ENCODE peak calls at places on chromosome 19, in four cellular contexts. One of them, this sample, is unnamed.

GRCh38 chr19:18849838-18850400 is 18.2 kb downstream of the UPF1 start:
- DNase-seq in GM12878: no peak
- DNase-seq in K562: no peak
- DNase-seq in H1: no peak
- DNase-seq in this sample: no peak

GRCh38 chr19:8028951-8029491 is 23.5 kb upstream of the CCL25 start:
- DNase-seq in H1: no peak
- DNase-seq in K562: peak; percentile 39
- DNase-seq in GM12878: no peak
- DNase-seq in this sample: no peak

GRCh38 chr19:13670846-13671245 is 93.5 kb upstream of the MRI1 start:
- DNase-seq in H1: no peak
- DNase-seq in GM12878: no peak
- DNase-seq in K562: no peak
- DNase-seq in this sample: no peak

GRCh38 chr19:33950141-33950805 is 153.6 kb downstream of the KCTD15 start:
- DNase-seq in H1: no peak
- DNase-seq in K562: no peak
- DNase-seq in GM12878: no peak
- DNase-seq in this sample: no peak

GRCh38 chr19:35143231-35143715 is at the start of gene FXYD7:
- DNase-seq in K562: no peak
- DNase-seq in GM12878: no peak
- DNase-seq in H1: no peak
- DNase-seq in this sample: no peak

GRCh38 chr19:45492627-45493470 is 4.0 kb downstream of the RTN2 start:
- DNase-seq in K562: peak; percentile 85
- DNase-seq in GM12878: no peak
- DNase-seq in H1: no peak
- DNase-seq in this sample: no peak

GRCh38 chr19:39053276-39054090 is 21.1 kb upstream of the FBXO27 start:
- DNase-seq in K562: no peak
- DNase-seq in GM12878: no peak
- DNase-seq in H1: no peak
- DNase-seq in this sample: no peak

GRCh38 chr19:3409346-3410064 is 43.1 kb downstream of the NFIC start:
- DNase-seq in H1: no peak
- DNase-seq in K562: no peak
- DNase-seq in GM12878: no peak
- DNase-seq in this sample: no peak

GRCh38 chr19:15680478-15680877 is 7.6 kb downstream of the CYP4F12 start:
- DNase-seq in GM12878: no peak
- DNase-seq in K562: no peak
- DNase-seq in H1: no peak
- DNase-seq in this sample: no peak

GRCh38 chr19:4456843-4457653 is 546 bp downstream of the UBXN6 start:
- DNase-seq in GM12878: no peak
- DNase-seq in K562: peak; percentile 90
- DNase-seq in H1: peak; percentile 44
- DNase-seq in this sample: peak; percentile 75

GRCh38 chr19:56314018-56314583 is 538 bp downstream of the ZSCAN5A start:
- DNase-seq in K562: no peak
- DNase-seq in GM12878: no peak
- DNase-seq in H1: peak; percentile 7
- DNase-seq in this sample: no peak
- TF ChIP-seq TAF1 in K562: no peak
- TF ChIP-seq TAF1 in GM12878: peak; percentile 28
- TF ChIP-seq TAF1 in H1: no peak
- TF ChIP-seq TAF1 in this sample: no peak

GRCh38 chr19:42102877-42103276 is 26.9 kb downstream of the ZNF574 start:
- DNase-seq in H1: no peak
- DNase-seq in K562: no peak
- DNase-seq in GM12878: no peak
- DNase-seq in this sample: no peak
- TF ChIP-seq TAF1 in H1: no peak
- TF ChIP-seq TAF1 in K562: no peak
- TF ChIP-seq TAF1 in GM12878: no peak
- TF ChIP-seq TAF1 in this sample: no peak

GRCh38 chr19:58399903-58400637 is 4.6 kb downstream of the RNF225 start:
- DNase-seq in K562: no peak
- DNase-seq in H1: no peak
- DNase-seq in GM12878: no peak
- DNase-seq in this sample: no peak
- TF ChIP-seq TAF1 in K562: no peak
- TF ChIP-seq TAF1 in H1: no peak
- TF ChIP-seq TAF1 in GM12878: no peak
- TF ChIP-seq TAF1 in this sample: no peak

GRCh38 chr19:22137791-22138190 is 59.0 kb downstream of the ZNF676 start:
- DNase-seq in GM12878: no peak
- DNase-seq in K562: no peak
- DNase-seq in H1: no peak
- DNase-seq in this sample: no peak

GRCh38 chr19:22144394-22144793 is 52.4 kb downstream of the ZNF676 start:
- DNase-seq in H1: no peak
- DNase-seq in K562: peak; percentile 9
- DNase-seq in GM12878: no peak
- DNase-seq in this sample: no peak

DNA sequence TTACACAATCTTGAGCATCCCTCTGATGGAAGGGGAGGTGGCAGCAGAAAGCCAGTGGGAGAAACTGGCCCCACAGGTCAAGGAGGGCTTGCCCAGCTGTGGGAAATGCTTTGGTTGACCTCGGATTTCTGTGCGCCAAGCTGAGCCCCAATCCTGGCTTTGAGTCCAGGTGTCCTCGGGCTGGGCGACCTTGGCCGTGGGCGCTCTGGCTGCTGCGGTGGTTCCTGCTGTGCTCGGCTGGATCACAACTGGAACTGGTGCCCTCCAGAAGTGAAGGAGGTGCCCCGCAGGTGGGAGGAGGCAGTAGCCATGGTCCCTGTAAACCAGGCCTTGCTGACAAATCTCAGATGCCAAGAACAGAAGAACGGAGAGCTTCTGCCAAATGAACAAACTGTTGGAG is 56.4 kb downstream of the ZNF676 start:
- DNase-seq in K562: no peak
- DNase-seq in H1: no peak
- DNase-seq in GM12878: no peak
- DNase-seq in this sample: no peak
- TF ChIP-seq TAF1 in K562: no peak
- TF ChIP-seq TAF1 in H1: no peak
- TF ChIP-seq TAF1 in GM12878: no peak
- TF ChIP-seq TAF1 in this sample: no peak

GRCh38 chr19:27752530-27753184 is 1460.3 kb downstream of the UQCRFS1 start:
- DNase-seq in H1: no peak
- DNase-seq in GM12878: no peak
- DNase-seq in K562: no peak
- DNase-seq in this sample: no peak
- TF ChIP-seq TAF1 in H1: no peak
- TF ChIP-seq TAF1 in GM12878: no peak
- TF ChIP-seq TAF1 in K562: no peak
- TF ChIP-seq TAF1 in this sample: no peak

DNA sequence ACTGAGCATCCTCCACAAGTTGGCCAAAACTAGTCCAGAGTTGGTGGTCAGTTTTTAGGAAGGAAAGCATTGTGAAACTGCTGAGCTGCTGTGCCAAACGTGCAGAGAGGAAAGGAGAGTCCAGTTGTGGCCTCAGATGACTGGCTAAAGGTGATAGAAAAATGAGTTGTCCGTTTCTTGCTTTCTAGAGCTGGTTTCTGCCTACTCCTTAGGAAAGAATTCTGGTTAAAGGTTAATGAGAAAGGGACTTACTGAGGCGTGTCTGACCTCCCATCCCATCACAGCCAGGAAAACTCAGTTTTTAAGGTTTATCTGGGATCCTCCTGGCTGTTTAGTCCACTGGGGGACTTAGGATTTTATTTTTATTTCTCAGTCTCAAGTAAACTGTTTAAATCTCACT is 1186.3 kb downstream of the UQCRFS1 start:
- DNase-seq in GM12878: no peak
- DNase-seq in H1: no peak
- DNase-seq in K562: no peak
- DNase-seq in this sample: no peak
- TF ChIP-seq TAF1 in GM12878: no peak
- TF ChIP-seq TAF1 in H1: no peak
- TF ChIP-seq TAF1 in K562: no peak
- TF ChIP-seq TAF1 in this sample: no peak

DNA sequence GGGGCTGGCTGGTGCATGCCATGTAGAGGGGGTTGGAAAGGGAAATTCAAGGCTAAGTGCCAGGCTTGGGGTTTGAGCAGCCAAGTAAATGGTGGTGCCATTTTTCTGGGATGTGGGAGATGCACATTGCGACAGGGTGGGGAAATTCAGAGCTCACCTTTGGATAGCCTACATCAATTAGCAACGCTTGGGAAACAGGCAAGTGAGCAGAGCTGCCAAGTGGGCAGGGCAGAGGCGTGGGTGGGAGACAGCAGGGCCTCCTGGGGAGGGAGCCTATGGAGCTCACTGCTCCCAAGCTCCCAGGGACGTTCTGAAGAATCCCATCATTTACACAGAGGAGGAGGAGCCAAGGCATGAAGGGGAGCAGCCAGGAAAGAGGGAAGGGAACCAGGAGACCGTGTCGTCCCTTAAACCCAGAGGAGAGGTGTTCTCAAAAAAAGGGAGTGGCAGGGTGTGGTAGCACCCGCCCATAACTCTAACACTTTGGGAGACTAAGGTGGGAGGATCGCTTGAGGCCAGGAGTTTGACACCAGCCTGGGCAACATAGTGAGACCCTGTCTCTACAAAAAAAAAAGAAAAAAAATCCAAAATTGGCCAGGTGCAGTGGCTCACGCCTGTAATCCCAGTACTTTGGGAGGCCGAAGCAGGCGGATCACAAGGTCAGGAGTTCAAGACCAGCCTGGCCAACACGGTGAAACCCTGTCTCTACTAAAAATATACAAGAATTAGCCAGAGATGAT is 11.5 kb upstream of the CCNE1 start:
- DNase-seq in GM12878: no peak
- DNase-seq in H1: no peak
- DNase-seq in K562: no peak
- DNase-seq in this sample: no peak
- TF ChIP-seq TAF1 in GM12878: no peak
- TF ChIP-seq TAF1 in H1: no peak
- TF ChIP-seq TAF1 in K562: no peak
- TF ChIP-seq TAF1 in this sample: no peak

GRCh38 chr19:29810504-29810871 is 1.3 kb upstream of the CCNE1 start:
- DNase-seq in GM12878: no peak
- DNase-seq in K562: peak; percentile 40
- DNase-seq in H1: no peak
- DNase-seq in this sample: no peak

GRCh38 chr19:29812881-29813275 is 1.1 kb downstream of the CCNE1 start:
- DNase-seq in H1: no peak
- DNase-seq in K562: no peak
- DNase-seq in GM12878: no peak
- DNase-seq in this sample: no peak

GRCh38 chr19:29813665-29814064 is 1.9 kb downstream of the CCNE1 start:
- DNase-seq in GM12878: no peak
- DNase-seq in K562: no peak
- DNase-seq in H1: no peak
- DNase-seq in this sample: no peak

GRCh38 chr19:29811125-29812079 is at the start of gene CCNE1:
- DNase-seq in K562: peak; percentile 94
- DNase-seq in H1: no peak
- DNase-seq in GM12878: no peak
- DNase-seq in this sample: peak; percentile 93

DNA sequence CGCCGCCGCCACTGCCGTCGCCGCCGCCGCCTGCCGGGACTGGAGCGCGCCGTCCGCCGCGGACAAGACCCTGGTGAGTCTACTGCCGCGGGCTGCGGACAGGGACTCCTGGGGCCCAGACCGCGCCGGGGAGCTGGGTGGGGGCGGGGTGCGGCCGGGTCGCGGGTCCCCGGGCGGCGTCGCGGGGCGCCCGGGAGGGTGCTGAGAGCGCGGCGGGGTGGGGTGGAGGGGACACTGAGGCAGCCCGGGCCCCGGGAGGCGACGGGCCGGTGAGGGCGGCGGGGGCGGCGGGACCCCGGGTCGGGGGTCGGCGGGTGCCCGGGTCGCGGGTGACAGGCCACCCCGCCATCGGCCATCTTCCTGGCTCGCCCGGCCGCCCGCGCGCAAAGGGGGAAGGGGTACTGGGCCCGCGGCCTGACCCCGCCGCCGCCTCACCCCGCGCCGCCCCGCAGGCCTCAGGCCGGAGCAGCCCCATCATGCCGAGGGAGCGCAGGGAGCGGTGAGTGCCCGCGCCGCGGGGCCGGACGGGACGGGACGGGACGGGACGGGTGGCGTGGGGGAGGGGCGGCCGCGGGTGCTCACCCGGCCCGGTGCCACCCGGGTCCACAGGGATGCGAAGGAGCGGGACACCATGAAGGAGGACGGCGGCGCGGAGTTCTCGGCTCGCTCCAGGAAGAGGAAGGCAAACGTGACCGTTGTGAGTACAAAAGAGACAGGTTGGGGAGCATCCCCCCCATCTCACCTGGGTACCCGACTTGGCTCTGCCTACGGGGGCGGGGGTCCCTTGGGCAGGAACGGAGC is 489 bp downstream of the CCNE1 start:
- DNase-seq in K562: peak; percentile 64
- DNase-seq in GM12878: no peak
- DNase-seq in H1: no peak
- DNase-seq in this sample: no peak
- TF ChIP-seq TAF1 in K562: no peak
- TF ChIP-seq TAF1 in GM12878: no peak
- TF ChIP-seq TAF1 in H1: peak; percentile 20
- TF ChIP-seq TAF1 in this sample: no peak

This sample was measured in GM12891.